ENCODE peak calls at places on chromosomes 13 and 19, in seven cellular contexts. One of them, this sample, is unnamed.

GRCh38 chr13:24983094-24983493 is 112.8 kb upstream of the PABPC3 start:
- DNase-seq in lower lobe of right lung: no peak
- DNase-seq in astrocyte of the cerebellum: no peak
- DNase-seq in AG04450: no peak
- DNase-seq in fibroblast of mammary gland: no peak
- DNase-seq in esophagus squamous epithelium: no peak
- DNase-seq in H1: no peak
- DNase-seq in this sample: no peak

GRCh38 chr13:31556376-31556775 is 182.9 kb upstream of the RXFP2 start:
- DNase-seq in lower lobe of right lung: no peak
- DNase-seq in astrocyte of the cerebellum: no peak
- DNase-seq in AG04450: no peak
- DNase-seq in fibroblast of mammary gland: peak; percentile 75
- DNase-seq in esophagus squamous epithelium: no peak
- DNase-seq in H1: no peak
- DNase-seq in this sample: peak; percentile 39

GRCh38 chr13:85013006-85013405 is 786.2 kb downstream of the SLITRK6 start:
- DNase-seq in lower lobe of right lung: no peak
- DNase-seq in astrocyte of the cerebellum: no peak
- DNase-seq in AG04450: no peak
- DNase-seq in fibroblast of mammary gland: no peak
- DNase-seq in esophagus squamous epithelium: no peak
- DNase-seq in H1: no peak
- DNase-seq in this sample: no peak

GRCh38 chr13:96551540-96551939 is 442.7 kb downstream of the OXGR1 start:
- DNase-seq in lower lobe of right lung: no peak
- DNase-seq in astrocyte of the cerebellum: no peak
- DNase-seq in AG04450: no peak
- DNase-seq in fibroblast of mammary gland: no peak
- DNase-seq in esophagus squamous epithelium: no peak
- DNase-seq in H1: no peak
- DNase-seq in this sample: no peak

GRCh38 chr19:22610121-22610520 is 24.0 kb upstream of the ZNF492 start:
- DNase-seq in lower lobe of right lung: no peak
- DNase-seq in astrocyte of the cerebellum: no peak
- DNase-seq in AG04450: no peak
- DNase-seq in fibroblast of mammary gland: no peak
- DNase-seq in esophagus squamous epithelium: no peak
- DNase-seq in H1: no peak
- DNase-seq in this sample: no peak

GRCh38 chr19:49333426-49334288 is 1.5 kb upstream of the CD37 start:
- DNase-seq in lower lobe of right lung: peak; percentile 64
- DNase-seq in astrocyte of the cerebellum: no peak
- DNase-seq in AG04450: no peak
- DNase-seq in fibroblast of mammary gland: peak; percentile 40
- DNase-seq in esophagus squamous epithelium: no peak
- DNase-seq in H1: no peak
- DNase-seq in this sample: no peak

GRCh38 chr19:50327013-50327412 is 2.2 kb downstream of the KCNC3 start:
- DNase-seq in lower lobe of right lung: no peak
- DNase-seq in astrocyte of the cerebellum: no peak
- DNase-seq in AG04450: no peak
- DNase-seq in fibroblast of mammary gland: no peak
- DNase-seq in esophagus squamous epithelium: no peak
- DNase-seq in H1: no peak
- DNase-seq in this sample: no peak

GRCh38 chr13:41693434-41693833 is 236.1 kb downstream of the RGCC start:
- DNase-seq in lower lobe of right lung: no peak
- DNase-seq in astrocyte of the cerebellum: no peak
- DNase-seq in AG04450: no peak
- DNase-seq in fibroblast of mammary gland: peak; percentile 22
- DNase-seq in esophagus squamous epithelium: no peak
- DNase-seq in H1: no peak
- DNase-seq in this sample: no peak

GRCh38 chr19:35090160-35090794 is 25.3 kb upstream of the FXYD3 start:
- DNase-seq in lower lobe of right lung: no peak
- DNase-seq in astrocyte of the cerebellum: peak; percentile 29
- DNase-seq in AG04450: no peak
- DNase-seq in fibroblast of mammary gland: peak; percentile 60
- DNase-seq in esophagus squamous epithelium: no peak
- DNase-seq in H1: peak; percentile 80
- DNase-seq in this sample: no peak

GRCh38 chr13:91119643-91120042 is 227.8 kb upstream of the MIR17HG start:
- DNase-seq in lower lobe of right lung: no peak
- DNase-seq in astrocyte of the cerebellum: no peak
- DNase-seq in AG04450: no peak
- DNase-seq in fibroblast of mammary gland: no peak
- DNase-seq in esophagus squamous epithelium: no peak
- DNase-seq in H1: no peak
- DNase-seq in this sample: no peak

GRCh38 chr19:52592301-52592700 is 22.2 kb downstream of the ZNF701 start:
- DNase-seq in lower lobe of right lung: no peak
- DNase-seq in astrocyte of the cerebellum: no peak
- DNase-seq in AG04450: no peak
- DNase-seq in fibroblast of mammary gland: no peak
- DNase-seq in esophagus squamous epithelium: no peak
- DNase-seq in H1: no peak
- DNase-seq in this sample: no peak

GRCh38 chr13:98484289-98485219 is 92.4 kb downstream of the STK24 start:
- DNase-seq in lower lobe of right lung: peak; percentile 90
- DNase-seq in astrocyte of the cerebellum: peak; percentile 65
- DNase-seq in AG04450: no peak
- DNase-seq in fibroblast of mammary gland: peak; percentile 97
- DNase-seq in esophagus squamous epithelium: no peak
- DNase-seq in H1: peak; percentile 73
- DNase-seq in this sample: no peak

GRCh38 chr13:92967923-92968322 is 258.7 kb upstream of the GPC6 start:
- DNase-seq in lower lobe of right lung: no peak
- DNase-seq in astrocyte of the cerebellum: no peak
- DNase-seq in AG04450: no peak
- DNase-seq in fibroblast of mammary gland: peak; percentile 37
- DNase-seq in esophagus squamous epithelium: no peak
- DNase-seq in H1: no peak
- DNase-seq in this sample: no peak

GRCh38 chr19:40023969-40024368 is 27.1 kb downstream of the ZNF546 start:
- DNase-seq in lower lobe of right lung: no peak
- DNase-seq in astrocyte of the cerebellum: no peak
- DNase-seq in AG04450: no peak
- DNase-seq in fibroblast of mammary gland: no peak
- DNase-seq in esophagus squamous epithelium: no peak
- DNase-seq in H1: no peak
- DNase-seq in this sample: no peak

GRCh38 chr19:19110410-19111137 is 27.7 kb downstream of the TMEM161A start:
- DNase-seq in lower lobe of right lung: no peak
- DNase-seq in astrocyte of the cerebellum: no peak
- DNase-seq in AG04450: no peak
- DNase-seq in fibroblast of mammary gland: no peak
- DNase-seq in esophagus squamous epithelium: no peak
- DNase-seq in H1: no peak
- DNase-seq in this sample: no peak

GRCh38 chr13:51425410-51426042 is 27.3 kb downstream of the INTS6 start:
- DNase-seq in lower lobe of right lung: no peak
- DNase-seq in astrocyte of the cerebellum: no peak
- DNase-seq in AG04450: no peak
- DNase-seq in fibroblast of mammary gland: peak; percentile 67
- DNase-seq in esophagus squamous epithelium: no peak
- DNase-seq in H1: no peak
- DNase-seq in this sample: no peak

GRCh38 chr19:11578342-11579142 is 1.1 kb upstream of the ACP5 start:
- DNase-seq in lower lobe of right lung: peak; percentile 92
- DNase-seq in astrocyte of the cerebellum: no peak
- DNase-seq in AG04450: no peak
- DNase-seq in fibroblast of mammary gland: no peak
- DNase-seq in esophagus squamous epithelium: no peak
- DNase-seq in H1: peak; percentile 73
- DNase-seq in this sample: no peak

GRCh38 chr19:4456843-4457653 is 546 bp downstream of the UBXN6 start:
- DNase-seq in lower lobe of right lung: peak; percentile 49
- DNase-seq in astrocyte of the cerebellum: no peak
- DNase-seq in AG04450: no peak
- DNase-seq in fibroblast of mammary gland: peak; percentile 53
- DNase-seq in esophagus squamous epithelium: no peak
- DNase-seq in H1: peak; percentile 78
- DNase-seq in this sample: no peak

GRCh38 chr13:23902975-23903905 is 5.9 kb upstream of the C1QTNF9B start:
- DNase-seq in lower lobe of right lung: no peak
- DNase-seq in astrocyte of the cerebellum: no peak
- DNase-seq in AG04450: no peak
- DNase-seq in fibroblast of mammary gland: no peak
- DNase-seq in esophagus squamous epithelium: no peak
- DNase-seq in H1: peak; percentile 52
- DNase-seq in this sample: no peak

GRCh38 chr13:78764665-78765064 is 105.7 kb upstream of the OBI1 start:
- DNase-seq in lower lobe of right lung: no peak
- DNase-seq in astrocyte of the cerebellum: no peak
- DNase-seq in AG04450: no peak
- DNase-seq in fibroblast of mammary gland: no peak
- DNase-seq in esophagus squamous epithelium: no peak
- DNase-seq in H1: peak; percentile 57
- DNase-seq in this sample: no peak

GRCh38 chr19:52566588-52566987 is 3.5 kb upstream of the ZNF701 start:
- DNase-seq in lower lobe of right lung: no peak
- DNase-seq in astrocyte of the cerebellum: no peak
- DNase-seq in AG04450: peak; percentile 4
- DNase-seq in fibroblast of mammary gland: peak; percentile 89
- DNase-seq in esophagus squamous epithelium: no peak
- DNase-seq in H1: no peak
- DNase-seq in this sample: peak; percentile 14

GRCh38 chr13:31951215-31951678 is 80.3 kb upstream of the FRY start:
- DNase-seq in lower lobe of right lung: peak; percentile 94
- DNase-seq in astrocyte of the cerebellum: no peak
- DNase-seq in AG04450: no peak
- DNase-seq in fibroblast of mammary gland: peak; percentile 67
- DNase-seq in esophagus squamous epithelium: peak; percentile 8
- DNase-seq in H1: no peak
- DNase-seq in this sample: peak; percentile 29

GRCh38 chr13:19818223-19818842 is 35.6 kb upstream of the PSPC1 start:
- DNase-seq in lower lobe of right lung: peak; percentile 84
- DNase-seq in astrocyte of the cerebellum: no peak
- DNase-seq in AG04450: no peak
- DNase-seq in fibroblast of mammary gland: peak; percentile 11
- DNase-seq in esophagus squamous epithelium: no peak
- DNase-seq in H1: peak; percentile 97
- DNase-seq in this sample: no peak

GRCh38 chr19:46404884-46405658 is 8.3 kb downstream of the CCDC8 start:
- DNase-seq in lower lobe of right lung: peak; percentile 43
- DNase-seq in astrocyte of the cerebellum: no peak
- DNase-seq in AG04450: no peak
- DNase-seq in fibroblast of mammary gland: peak; percentile 53
- DNase-seq in esophagus squamous epithelium: no peak
- DNase-seq in H1: no peak
- DNase-seq in this sample: no peak

GRCh38 chr19:48196321-48196761 is 25.9 kb downstream of the ZSWIM9 start:
- DNase-seq in lower lobe of right lung: no peak
- DNase-seq in astrocyte of the cerebellum: no peak
- DNase-seq in AG04450: no peak
- DNase-seq in fibroblast of mammary gland: no peak
- DNase-seq in esophagus squamous epithelium: no peak
- DNase-seq in H1: no peak
- DNase-seq in this sample: no peak
- H3K4me3 ChIP-seq in lower lobe of right lung: no peak overlapping the region
- H3K4me3 ChIP-seq in astrocyte of the cerebellum: no peak overlapping the region
- H3K4me3 ChIP-seq in AG04450: no peak overlapping the region
- H3K4me3 ChIP-seq in fibroblast of mammary gland: no peak overlapping the region
- H3K4me3 ChIP-seq in esophagus squamous epithelium: no peak overlapping the region
- H3K4me3 ChIP-seq in H1: no peak overlapping the region
- H3K4me3 ChIP-seq in this sample: no peak overlapping the region

GRCh38 chr13:72221276-72221962 is 354.4 kb upstream of the DACH1 start:
- DNase-seq in lower lobe of right lung: peak; percentile 44
- DNase-seq in astrocyte of the cerebellum: no peak
- DNase-seq in AG04450: no peak
- DNase-seq in fibroblast of mammary gland: no peak
- DNase-seq in esophagus squamous epithelium: no peak
- DNase-seq in H1: peak; percentile 82
- DNase-seq in this sample: no peak
- TF ChIP-seq CTCF in lower lobe of right lung: peak; percentile 48
- TF ChIP-seq CTCF in astrocyte of the cerebellum: peak; percentile 47
- TF ChIP-seq CTCF in AG04450: peak; percentile 57
- TF ChIP-seq CTCF in fibroblast of mammary gland: peak; percentile 37
- TF ChIP-seq CTCF in esophagus squamous epithelium: peak; percentile 14
- TF ChIP-seq CTCF in H1: peak; percentile 99
- TF ChIP-seq CTCF in this sample: peak; percentile 72

GRCh38 chr13:83882626-83882959 is 319 bp upstream of the SLITRK1 start:
- DNase-seq in lower lobe of right lung: no peak
- DNase-seq in astrocyte of the cerebellum: no peak
- DNase-seq in AG04450: no peak
- DNase-seq in fibroblast of mammary gland: no peak
- DNase-seq in esophagus squamous epithelium: no peak
- DNase-seq in H1: no peak
- DNase-seq in this sample: no peak

GRCh38 chr13:83881031-83881727 is 1.1 kb downstream of the SLITRK1 start:
- DNase-seq in lower lobe of right lung: no peak
- DNase-seq in astrocyte of the cerebellum: no peak
- DNase-seq in AG04450: no peak
- DNase-seq in fibroblast of mammary gland: no peak
- DNase-seq in esophagus squamous epithelium: no peak
- DNase-seq in H1: no peak
- DNase-seq in this sample: no peak

GRCh38 chr13:83881917-83882625 is at the start of gene SLITRK1:
- DNase-seq in lower lobe of right lung: peak; percentile 47
- DNase-seq in astrocyte of the cerebellum: peak; percentile 60
- DNase-seq in AG04450: peak; percentile 42
- DNase-seq in fibroblast of mammary gland: peak; percentile 59
- DNase-seq in esophagus squamous epithelium: no peak
- DNase-seq in H1: peak; percentile 93
- DNase-seq in this sample: peak; percentile 4

GRCh38 chr13:83884141-83884540 is 1.9 kb upstream of the SLITRK1 start:
- DNase-seq in lower lobe of right lung: no peak
- DNase-seq in astrocyte of the cerebellum: no peak
- DNase-seq in AG04450: no peak
- DNase-seq in fibroblast of mammary gland: peak; percentile 7
- DNase-seq in esophagus squamous epithelium: no peak
- DNase-seq in H1: no peak
- DNase-seq in this sample: no peak

DNA sequence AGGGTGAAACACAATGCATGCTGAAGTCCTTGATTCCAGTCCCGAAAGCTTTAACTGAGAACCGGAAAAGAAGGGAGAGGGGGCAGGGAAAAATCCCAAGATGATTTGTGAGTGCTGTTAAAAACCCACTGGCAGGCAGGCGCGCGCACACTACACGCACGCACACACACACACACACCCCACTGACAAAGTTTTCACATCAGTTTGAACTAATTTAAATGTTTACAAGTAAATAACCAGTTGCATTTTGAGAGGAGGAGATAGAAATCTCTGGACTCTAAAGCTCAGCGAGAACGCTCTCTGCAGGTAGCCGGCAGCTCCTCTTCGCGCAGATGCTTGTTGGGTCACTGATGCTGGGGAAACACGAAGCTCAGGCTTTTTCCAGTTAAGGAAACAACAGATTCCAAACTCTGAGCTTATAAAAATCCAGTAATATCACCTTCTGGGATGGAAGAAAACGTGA is 818 bp upstream of the SLITRK1 start:
- DNase-seq in lower lobe of right lung: no peak
- DNase-seq in astrocyte of the cerebellum: no peak
- DNase-seq in AG04450: no peak
- DNase-seq in fibroblast of mammary gland: no peak
- DNase-seq in esophagus squamous epithelium: no peak
- DNase-seq in H1: peak; percentile 45
- DNase-seq in this sample: no peak
- H3K4me3 ChIP-seq in lower lobe of right lung: no peak overlapping the region
- H3K4me3 ChIP-seq in astrocyte of the cerebellum: peak overlapping the region; percentile 51
- H3K4me3 ChIP-seq in AG04450: no peak overlapping the region
- H3K4me3 ChIP-seq in fibroblast of mammary gland: no peak overlapping the region
- H3K4me3 ChIP-seq in esophagus squamous epithelium: no peak overlapping the region
- H3K4me3 ChIP-seq in H1: peak overlapping the region; percentile 79
- H3K4me3 ChIP-seq in this sample: no peak overlapping the region

GRCh38 chr19:42290523-42291436 is 11.2 kb upstream of the PRR19 start:
- DNase-seq in lower lobe of right lung: no peak
- DNase-seq in astrocyte of the cerebellum: no peak
- DNase-seq in AG04450: no peak
- DNase-seq in fibroblast of mammary gland: no peak
- DNase-seq in esophagus squamous epithelium: no peak
- DNase-seq in H1: peak; percentile 62
- DNase-seq in this sample: no peak
- TF ChIP-seq CTCF in lower lobe of right lung: peak; percentile 48
- TF ChIP-seq CTCF in astrocyte of the cerebellum: peak; percentile 17
- TF ChIP-seq CTCF in AG04450: peak; percentile 60
- TF ChIP-seq CTCF in fibroblast of mammary gland: peak; percentile 30
- TF ChIP-seq CTCF in esophagus squamous epithelium: peak; percentile 27
- TF ChIP-seq CTCF in H1: no peak
- TF ChIP-seq CTCF in this sample: peak; percentile 63